ENCODE peak calls at places on chromosome 7, in five cellular contexts. C is WTC11, G is gastrocnemius medialis, Z is brain microvascular endothelial cell, Y is psoas muscle. K is an unnamed sample.
A peak's percentile ranks its signal among the peaks of the same experiment; 100 is the strongest.

GRCh38 chr7:98569606-98570337 is 47.3 kb upstream of the NPTX2 start:
- DNase-seq in C (no peak), G (peak; percentile 53), Z (no peak), Y (peak; percentile 31), K (no peak)

GRCh38 chr7:72781161-72781560 is 46.8 kb downstream of the TYW1B start:
- DNase-seq in C (no peak), G (no peak), Z (no peak), Y (no peak), K (no peak)

GRCh38 chr7:101121996-101122932 is 4.6 kb upstream of the SERPINE1 start:
- DNase-seq in C (peak; percentile 48), G (peak; percentile 68), Z (peak; percentile 98), Y (peak; percentile 82), K (no peak)

GRCh38 chr7:158409120-158409519 is 178.5 kb downstream of the PTPRN2 start:
- DNase-seq in C (no peak), G (no peak), Z (no peak), Y (no peak), K (no peak)

GRCh38 chr7:1698951-1699350 is 28.9 kb downstream of the ELFN1 start:
- DNase-seq in C (no peak), G (no peak), Z (no peak), Y (no peak), K (no peak)

GRCh38 chr7:112584290-112584689 is 103.5 kb downstream of the LSMEM1 start:
- DNase-seq in C (no peak), G (no peak), Z (no peak), Y (no peak), K (no peak)

GRCh38 chr7:24731313-24731712 is 26.0 kb downstream of the GSDME start:
- DNase-seq in C (no peak), G (no peak), Z (no peak), Y (no peak), K (no peak)

GRCh38 chr7:74502216-74502891 is 48.6 kb downstream of the GTF2IRD1 start:
- DNase-seq in C (no peak), G (peak; percentile 97), Z (no peak), Y (peak; percentile 80), K (no peak)

GRCh38 chr7:120043250-120043649 is 229.7 kb upstream of the KCND2 start:
- DNase-seq in C (no peak), G (no peak), Z (no peak), Y (no peak), K (no peak)

GRCh38 chr7:94061316-94061715 is 57.2 kb upstream of the BET1 start:
- DNase-seq in C (no peak), G (no peak), Z (no peak), Y (no peak), K (no peak)

GRCh38 chr7:36138209-36138608 is 14.8 kb upstream of the EEPD1 start:
- DNase-seq in C (no peak), G (no peak), Z (no peak), Y (no peak), K (no peak)

GRCh38 chr7:140722254-140722653 is 25.7 kb downstream of the NDUFB2 start:
- DNase-seq in C (no peak), G (no peak), Z (no peak), Y (no peak), K (no peak)

GRCh38 chr7:157565981-157566630 is 229.3 kb downstream of the DNAJB6 start:
- DNase-seq in C (no peak), G (no peak), Z (no peak), Y (no peak), K (no peak)

GRCh38 chr7:33039257-33039904 is 23.2 kb downstream of the NT5C3A start:
- DNase-seq in C (no peak), G (no peak), Z (no peak), Y (no peak), K (no peak)

GRCh38 chr7:21579341-21580072 is 36.7 kb downstream of the DNAH11 start:
- DNase-seq in C (no peak), G (no peak), Z (no peak), Y (no peak), K (no peak)

GRCh38 chr7:140230862-140231778 is 54.3 kb upstream of the KDM7A start:
- DNase-seq in C (peak; percentile 90), G (peak; percentile 19), Z (peak; percentile 29), Y (peak; percentile 44), K (no peak)

GRCh38 chr7:2821842-2822507 is 22.1 kb downstream of the GNA12 start:
- DNase-seq in C (no peak), G (no peak), Z (peak; percentile 81), Y (no peak), K (no peak)

GRCh38 chr7:122802211-122802833 is 83.9 kb downstream of the CADPS2 start:
- DNase-seq in C (no peak), G (no peak), Z (peak; percentile 6), Y (no peak), K (no peak)

GRCh38 chr7:134547738-134548054 is 1.2 kb upstream of the AKR1B15 start:
- DNase-seq in C (peak; percentile 86), G (peak; percentile 82), Z (peak; percentile 65), Y (peak; percentile 72), K (no peak)

GRCh38 chr7:71095266-71095860 is 36.6 kb upstream of the GALNT17 start:
- DNase-seq in C (no peak), G (no peak), Z (no peak), Y (no peak), K (no peak)

GRCh38 chr7:157684157-157684595 is 347.4 kb downstream of the DNAJB6 start:
- DNase-seq in C (peak; percentile 59), G (no peak), Z (no peak), Y (no peak), K (no peak)

GRCh38 chr7:127940365-127941160 is 90.7 kb downstream of the LRRC4 start:
- DNase-seq in C (no peak), G (no peak), Z (no peak), Y (no peak), K (no peak)

GRCh38 chr7:75798770-75799169 is 14.8 kb downstream of the CCL24 start:
- DNase-seq in C (no peak), G (no peak), Z (no peak), Y (no peak), K (no peak)

GRCh38 chr7:4694653-4695335 is 12.7 kb downstream of the FOXK1 start:
- DNase-seq in C (no peak), G (peak; percentile 87), Z (peak; percentile 45), Y (peak; percentile 76), K (no peak)

GRCh38 chr7:107958764-107959526 is 44.0 kb downstream of the LAMB1 start:
- DNase-seq in C (no peak), G (no peak), Z (peak; percentile 84), Y (no peak), K (no peak)

GRCh38 chr7:26368542-26368941 is 76.9 kb downstream of the SNX10 start:
- DNase-seq in C (no peak), G (no peak), Z (no peak), Y (no peak), K (no peak)

GRCh38 chr7:75842836-75843446 is 29.3 kb upstream of the CCL24 start:
- DNase-seq in C (no peak), G (peak; percentile 17), Z (peak; percentile 85), Y (no peak), K (no peak)

GRCh38 chr7:141074162-141074989 is 512 bp downstream of the TMEM178B start:
- DNase-seq in C (peak; percentile 61), G (peak; percentile 17), Z (no peak), Y (peak; percentile 21), K (no peak)

GRCh38 chr7:13988765-13989137 is 715 bp downstream of the ETV1 start:
- DNase-seq in C (peak; percentile 35), G (no peak), Z (peak; percentile 25), Y (no peak), K (no peak)

GRCh38 chr7:24025094-24025493 is 258.9 kb upstream of the NPY start:
- DNase-seq in C (no peak), G (no peak), Z (no peak), Y (no peak), K (no peak)

GRCh38 chr7:99112097-99112496 is 31.8 kb downstream of the SMURF1 start:
- DNase-seq in C (no peak), G (no peak), Z (no peak), Y (no peak), K (no peak)

GRCh38 chr7:136117539-136117938 is 140.4 kb upstream of the MTPN start:
- DNase-seq in C (no peak), G (no peak), Z (no peak), Y (no peak), K (no peak)
- TF ChIP-seq CTCF in C (no peak), G (no peak), Z (no peak), Y (no peak), K (no peak)

GRCh38 chr7:50795831-50796230 is 13.1 kb upstream of the GRB10 start:
- DNase-seq in C (no peak), G (no peak), Z (no peak), Y (no peak), K (no peak)
- TF ChIP-seq CTCF in C (no peak), G (no peak), Z (no peak), Y (peak; percentile 46), K (no peak)

DNA sequence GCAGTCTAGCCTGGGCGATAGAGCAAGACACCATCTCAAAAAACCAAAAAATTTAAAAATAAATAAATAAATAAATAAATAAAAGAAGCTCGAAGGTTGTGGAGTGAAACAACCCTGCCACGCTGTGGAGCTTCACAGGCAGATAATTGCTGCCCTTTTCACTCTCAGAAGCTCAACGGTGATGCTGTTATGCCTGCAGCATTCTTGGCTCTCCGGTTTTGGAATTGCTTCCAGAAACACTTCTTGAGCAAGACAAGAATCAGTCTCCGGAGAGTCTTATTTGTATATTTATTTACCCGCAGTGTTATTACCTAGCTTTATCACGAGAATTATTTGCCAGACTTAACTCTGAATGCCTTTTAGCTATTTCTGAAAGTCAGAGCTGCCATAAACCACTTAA is 40.5 kb upstream of the UBE2H start:
- DNase-seq in C (no peak), G (no peak), Z (no peak), Y (no peak), K (no peak)
- TF ChIP-seq CTCF in C (no peak), G (no peak), Z (no peak), Y (no peak), K (no peak)

GRCh38 chr7:87056346-87056745 is 3.1 kb downstream of the ELAPOR2 start:
- DNase-seq in C (no peak), G (no peak), Z (no peak), Y (no peak), K (no peak)

GRCh38 chr7:87058739-87059524 is 522 bp downstream of the ELAPOR2 start:
- DNase-seq in C (peak; percentile 48), G (no peak), Z (no peak), Y (peak; percentile 28), K (no peak)

GRCh38 chr7:87060288-87060537 is 759 bp upstream of the ELAPOR2 start:
- DNase-seq in C (no peak), G (no peak), Z (no peak), Y (no peak), K (no peak)

GRCh38 chr7:87057210-87057609 is 2.2 kb downstream of the ELAPOR2 start:
- DNase-seq in C (no peak), G (no peak), Z (no peak), Y (no peak), K (no peak)

DNA sequence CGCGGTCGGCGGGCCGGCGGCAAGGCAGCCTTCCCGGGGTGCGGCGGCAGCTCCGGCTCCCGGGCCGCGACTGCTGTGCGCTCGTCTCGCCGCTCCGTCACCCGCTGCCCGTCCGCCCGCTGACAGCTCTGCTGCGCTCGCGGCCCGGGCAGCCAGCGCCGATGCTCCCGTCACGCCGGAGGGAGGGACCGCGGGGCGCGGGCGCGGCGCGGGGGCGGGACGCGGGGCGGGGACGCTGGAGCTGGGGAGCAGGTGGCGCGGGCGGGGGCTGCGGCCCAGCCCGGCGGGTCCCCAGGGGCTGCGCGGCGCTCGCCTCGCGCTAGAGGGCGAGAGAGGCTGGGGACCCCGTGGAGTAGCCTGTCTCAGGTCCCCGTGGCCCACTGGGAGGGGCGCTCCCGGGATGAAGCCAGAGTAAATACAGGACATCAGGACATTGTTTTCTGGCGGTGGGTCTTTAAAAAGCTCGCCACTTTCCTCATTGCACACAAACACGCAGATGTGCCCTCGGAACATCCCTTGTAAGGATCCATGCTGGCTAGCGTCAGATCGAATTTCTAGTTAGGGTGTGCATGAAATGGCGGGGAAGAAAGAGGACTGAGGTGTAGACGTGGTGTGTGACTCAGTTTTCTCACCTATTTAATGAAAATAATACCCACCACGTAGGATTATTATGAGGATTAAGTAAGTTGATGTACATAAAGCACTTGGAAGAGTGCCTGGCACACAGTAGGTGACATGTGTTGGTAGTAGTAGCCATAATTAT is at the start of gene ELAPOR2:
- DNase-seq in C (peak; percentile 88), G (peak; percentile 54), Z (peak; percentile 4), Y (peak; percentile 82), K (peak; percentile 94)
- TF ChIP-seq CTCF in C (peak; percentile 44), G (peak; percentile 26), Z (peak; percentile 36), Y (peak; percentile 60), K (no peak)

K was measured in activated B cell treated with CpG ODN at 0.5 μM for 24 hours.